ENCODE peak calls at places on chromosomes 4 and X, in four cellular contexts. Z is colonic mucosa, F is fibroblast of lung, N is MM.1S. D is an unnamed sample.

GRCh38 chr4:5142726-5143125 is 91.4 kb downstream of the STK32B start:
- DNase-seq in Z (no peak), N (peak; percentile 24), F (peak; percentile 58), D (peak; percentile 75)

GRCh38 chr4:111778543-111778942 is 366.7 kb upstream of the FAM241A start:
- DNase-seq in N (no peak), F (peak; percentile 2), Z (no peak), D (peak; percentile 41)

GRCh38 chr4:7890635-7891393 is 48.8 kb downstream of the AFAP1 start:
- DNase-seq in N (no peak), Z (no peak), F (peak; percentile 80), D (peak; percentile 78)

GRCh38 chr4:173243321-173243720 is 74.7 kb downstream of the GALNT7 start:
- DNase-seq in Z (no peak), N (no peak), F (peak; percentile 36), D (peak; percentile 57)

GRCh38 chrX:2819345-2820130 is 9.2 kb upstream of the GYG2 start:
- DNase-seq in F (peak; percentile 21), N (no peak), Z (peak; percentile 40), D (peak; percentile 64)

GRCh38 chr4:165714650-165715049 is 158.4 kb upstream of the TLL1 start:
- DNase-seq in N (no peak), F (no peak), Z (no peak), D (no peak)

GRCh38 chr4:86498560-86499166 is 95.5 kb upstream of the PTPN13 start:
- DNase-seq in N (peak; percentile 66), Z (no peak), F (peak; percentile 74), D (peak; percentile 86)

GRCh38 chrX:150438165-150438564 is 75.0 kb downstream of the MAMLD1 start:
- DNase-seq in Z (no peak), N (no peak), F (peak; percentile 40), D (peak; percentile 35)

GRCh38 chrX:2710041-2710471 is 19.0 kb downstream of the CD99 start:
- DNase-seq in F (peak; percentile 74), Z (no peak), N (no peak), D (peak; percentile 81)

GRCh38 chrX:5449323-5449722 is 779.3 kb downstream of the NLGN4X start:
- DNase-seq in Z (no peak), F (no peak), N (no peak), D (no peak)

GRCh38 chr4:140099993-140100392 is 54.0 kb downstream of the MAML3 start:
- DNase-seq in Z (peak; percentile 53), F (no peak), N (no peak), D (no peak)

GRCh38 chr4:111671756-111672155 is 473.5 kb upstream of the FAM241A start:
- DNase-seq in Z (no peak), N (no peak), F (no peak), D (no peak)

GRCh38 chr4:183111452-183111885 is 12.4 kb downstream of the WWC2 start:
- DNase-seq in N (no peak), Z (no peak), F (no peak), D (no peak)

GRCh38 chr4:48268956-48269860 is at the start of gene TEC:
- DNase-seq in Z (peak; percentile 66), F (peak; percentile 49), N (peak; percentile 59), D (peak; percentile 45)

GRCh38 chr4:159197260-159197884 is 94.5 kb downstream of the RAPGEF2 start:
- DNase-seq in N (no peak), Z (no peak), F (no peak), D (no peak)

GRCh38 chr4:124710253-124710849 is 2.2 kb downstream of the ANKRD50 start:
- DNase-seq in F (no peak), Z (no peak), N (no peak), D (peak; percentile 28)

GRCh38 chr4:17027495-17027894 is 129.1 kb upstream of the LDB2 start:
- DNase-seq in F (peak; percentile 95), N (no peak), Z (no peak), D (peak; percentile 87)

GRCh38 chr4:53132117-53132889 is 233.6 kb downstream of the SCFD2 start:
- DNase-seq in Z (no peak), F (peak; percentile 36), N (no peak), D (peak; percentile 42)

GRCh38 chrX:319579-320125 is 1.1 kb upstream of the GTPBP6 start:
- DNase-seq in N (no peak), F (no peak), Z (no peak), D (peak; percentile 16)

GRCh38 chrX:9467181-9467580 is 2.3 kb downstream of the TBL1X start:
- DNase-seq in Z (no peak), F (peak; percentile 8), N (no peak), D (no peak)
- H3K9ac ChIP-seq in Z (peak overlapping the region; percentile 46), F (no peak overlapping the region), N (peak overlapping the region; percentile 91), D (no peak overlapping the region)

DNA sequence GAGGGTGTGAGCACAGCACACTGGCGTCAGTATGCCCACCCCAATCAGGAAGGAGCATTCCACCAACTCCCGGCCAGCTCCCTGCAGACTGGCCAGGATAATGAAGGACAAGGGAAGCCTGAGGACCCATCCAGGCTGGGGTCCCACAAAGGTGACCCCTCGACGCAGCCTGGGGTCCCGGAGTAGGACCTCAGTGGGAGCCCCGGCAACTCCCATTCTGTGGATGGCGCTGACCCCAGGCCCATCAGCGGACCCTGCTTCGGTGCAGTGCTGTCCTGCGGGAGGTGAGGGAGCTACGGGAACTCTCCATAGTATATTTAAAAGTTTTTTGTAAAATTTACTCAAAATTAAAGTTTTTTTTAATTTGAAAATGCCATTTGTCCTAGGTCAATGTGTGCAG is 137.7 kb upstream of the NKX1-1 start:
- DNase-seq in F (no peak), Z (no peak), N (no peak), D (no peak)
- H3K9ac ChIP-seq in F (no peak overlapping the region), Z (no peak overlapping the region), N (no peak overlapping the region), D (no peak overlapping the region)

DNA sequence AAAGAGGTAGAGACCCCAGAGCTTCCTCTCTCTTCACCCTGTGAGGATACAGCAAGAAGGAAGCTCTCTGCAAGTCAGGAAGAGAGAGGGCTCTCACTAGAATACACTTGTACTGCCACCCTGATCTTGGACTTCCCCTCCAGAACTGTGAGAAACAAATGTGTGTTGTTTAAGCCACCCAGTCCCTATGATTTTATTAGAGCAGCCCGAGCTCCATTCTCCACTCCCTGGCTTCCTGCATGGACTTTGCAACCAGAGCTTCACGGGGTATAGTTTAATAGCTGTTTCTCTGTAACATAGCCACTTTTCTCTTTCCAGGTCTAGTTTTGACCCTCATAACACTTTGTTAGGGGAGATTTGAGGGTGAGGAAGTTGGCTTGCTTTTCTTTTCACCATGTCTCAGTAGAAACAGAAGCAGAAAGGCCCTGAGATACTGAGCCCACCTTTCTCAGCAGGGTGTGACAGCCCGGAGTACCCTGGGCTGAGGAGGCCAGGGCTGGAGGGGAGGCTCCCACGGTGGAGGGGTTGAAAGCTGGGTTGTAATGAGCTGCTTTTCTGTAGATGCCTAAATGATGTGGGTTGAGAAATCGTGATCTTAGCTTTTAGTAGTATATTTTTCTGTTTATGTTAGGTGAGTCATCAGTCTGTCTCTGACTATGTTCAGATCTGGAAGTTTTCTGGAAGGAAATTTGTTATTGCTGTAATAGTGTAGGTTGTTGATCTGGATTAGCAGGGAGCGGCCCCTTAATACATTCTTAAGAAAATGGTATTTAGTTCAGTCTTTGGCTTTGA is 118.6 kb downstream of the PTTG2 start:
- DNase-seq in F (peak; percentile 95), N (no peak), Z (peak; percentile 73), D (peak; percentile 92)
- H3K9ac ChIP-seq in F (no peak overlapping the region), N (no peak overlapping the region), Z (peak overlapping the region; percentile 75), D (peak overlapping the region; percentile 26)

DNA sequence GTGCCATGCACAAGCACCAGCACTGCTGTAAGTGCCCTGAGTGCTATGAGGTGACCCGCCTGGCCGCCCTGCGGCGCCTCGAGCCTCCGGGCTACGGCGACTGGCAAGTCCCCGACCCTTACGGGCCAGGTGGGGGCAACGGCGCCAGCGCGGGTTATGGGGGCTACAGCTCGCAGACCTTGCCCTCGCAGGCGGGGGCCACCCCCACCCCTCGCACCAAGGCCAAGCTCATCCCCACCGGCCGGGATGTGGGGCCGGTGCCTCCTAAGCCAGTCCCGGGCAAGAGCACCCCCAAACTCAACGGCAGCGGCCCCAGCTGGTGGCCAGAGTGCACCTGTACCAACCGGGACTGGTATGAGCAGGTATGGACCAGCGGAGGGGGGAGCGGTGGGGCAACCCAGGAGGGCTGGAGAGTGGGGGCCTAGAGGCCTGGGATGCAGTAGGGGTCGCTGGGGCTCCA is 592 bp downstream of the DLG3 start:
- DNase-seq in N (no peak), Z (no peak), F (no peak), D (no peak)
- H3K9ac ChIP-seq in N (peak overlapping the region; percentile 16), Z (no peak overlapping the region), F (no peak overlapping the region), D (no peak overlapping the region)

GRCh38 chr4:174523003-174523693 is 860 bp upstream of the HPGD start:
- DNase-seq in F (peak; percentile 21), N (no peak), Z (peak; percentile 27), D (peak; percentile 40)
- H3K9ac ChIP-seq in F (no peak overlapping the region), N (peak overlapping the region; percentile 51), Z (peak overlapping the region; percentile 62), D (peak overlapping the region; percentile 60)

DNA sequence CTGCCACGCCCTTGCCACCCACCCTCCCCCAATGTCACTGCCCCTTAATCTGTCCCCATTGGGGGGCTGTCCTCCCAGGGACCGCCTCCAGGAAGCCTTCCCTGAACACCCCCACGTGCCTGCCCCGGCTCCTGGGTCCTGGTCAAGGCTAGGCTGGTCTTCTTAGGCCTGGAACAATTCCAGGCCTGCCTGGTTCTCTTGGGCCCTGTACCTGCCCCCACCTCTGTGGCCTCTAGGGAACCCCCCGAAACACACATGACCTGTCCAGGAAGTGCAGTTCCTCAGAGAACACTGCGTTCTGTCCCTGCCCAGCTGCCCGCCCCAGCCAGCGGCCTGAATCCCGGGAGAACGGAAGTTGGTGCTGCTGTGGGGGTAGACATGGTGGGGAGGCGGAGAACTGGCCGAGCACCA is 5.1 kb downstream of the MXD4 start:
- DNase-seq in Z (peak; percentile 18), N (no peak), F (no peak), D (no peak)
- H3K9ac ChIP-seq in Z (no peak overlapping the region), N (no peak overlapping the region), F (no peak overlapping the region), D (peak overlapping the region; percentile 5)

GRCh38 chr4:1056671-1057402 is 45.4 kb downstream of the FGFRL1 start:
- DNase-seq in F (no peak), Z (no peak), N (no peak), D (no peak)
- H3K9ac ChIP-seq in F (no peak overlapping the region), Z (no peak overlapping the region), N (no peak overlapping the region), D (no peak overlapping the region)

GRCh38 chrX:40091691-40092421 is 5.9 kb downstream of the BCOR start:
- DNase-seq in N (no peak), Z (peak; percentile 68), F (no peak), D (no peak)

GRCh38 chrX:40090050-40090804 is 7.5 kb downstream of the BCOR start:
- DNase-seq in F (no peak), Z (no peak), N (no peak), D (no peak)

GRCh38 chrX:40088803-40089540 is 8.8 kb downstream of the BCOR start:
- DNase-seq in F (no peak), Z (no peak), N (no peak), D (no peak)

GRCh38 chrX:40092808-40093435 is 4.8 kb downstream of the BCOR start:
- DNase-seq in Z (no peak), N (no peak), F (no peak), D (no peak)

GRCh38 chrX:40090961-40091360 is 6.8 kb downstream of the BCOR start:
- DNase-seq in N (no peak), F (no peak), Z (no peak), D (no peak)
- H3K9ac ChIP-seq in N (no peak overlapping the region), F (no peak overlapping the region), Z (no peak overlapping the region), D (no peak overlapping the region)